ENCODE peak calls at places on chromosomes 4 and X, in six cellular contexts. O, T, N, G, M and H are unnamed samples.
A peak's percentile ranks its signal among the peaks of the same experiment; 100 is the strongest.

GRCh38 chr4:70705856-70706461 is 15.8 kb upstream of the RUFY3 start:
- DNase-seq in O (no peak), T (peak; percentile 37), N (no peak), G (peak; percentile 41), M (no peak), H (no peak)

GRCh38 chrX:110286126-110286525 is 31.8 kb downstream of the AMMECR1 start:
- DNase-seq in O (no peak), T (peak; percentile 85), N (no peak), G (peak; percentile 77), M (no peak), H (no peak)

GRCh38 chr4:18894928-18895327 is 873.4 kb upstream of the LCORL start:
- DNase-seq in O (no peak), T (no peak), N (no peak), G (no peak), M (no peak), H (no peak)

GRCh38 chrX:123138473-123138872 is 45.6 kb upstream of the GRIA3 start:
- DNase-seq in O (no peak), T (peak; percentile 65), N (no peak), G (peak; percentile 72), M (no peak), H (no peak)

GRCh38 chrX:101482296-101482695 is 3.0 kb upstream of the ARMCX4 start:
- DNase-seq in O (no peak), T (no peak), N (no peak), G (no peak), M (no peak), H (no peak)

GRCh38 chrX:38798956-38799355 is 2.3 kb upstream of the MID1IP1 start:
- DNase-seq in O (no peak), T (peak; percentile 42), N (no peak), G (peak; percentile 50), M (no peak), H (no peak)

GRCh38 chr4:122346036-122346435 is 32.8 kb upstream of the ADAD1 start:
- DNase-seq in O (no peak), T (no peak), N (no peak), G (no peak), M (no peak), H (no peak)

GRCh38 chr4:8303485-8304281 is 34.1 kb downstream of the HTRA3 start:
- DNase-seq in O (peak; percentile 11), T (peak; percentile 78), N (no peak), G (peak; percentile 88), M (no peak), H (no peak)

GRCh38 chrX:70613295-70613694 is 168.7 kb downstream of the DLG3 start:
- DNase-seq in O (no peak), T (peak; percentile 50), N (no peak), G (no peak), M (no peak), H (no peak)

DNA sequence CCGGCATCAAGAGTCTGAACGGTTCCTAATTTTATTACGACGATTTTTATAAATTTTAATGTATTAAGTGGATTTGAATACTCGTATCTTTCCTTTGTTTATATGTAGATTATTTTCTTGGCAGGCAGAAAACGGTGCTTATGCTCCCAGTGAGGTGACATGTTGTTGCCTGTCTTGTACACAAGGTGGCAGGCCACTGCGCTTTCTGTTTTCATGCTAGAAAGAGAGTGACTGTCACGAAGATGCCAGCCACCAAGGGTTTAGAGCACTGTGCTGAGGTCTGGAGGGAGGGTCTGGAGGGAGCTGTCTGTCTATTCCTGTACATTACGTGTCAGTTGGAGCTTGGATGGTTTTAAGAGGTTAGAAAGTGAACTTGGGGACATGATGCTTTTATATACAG is 87.7 kb downstream of the SHROOM2 start:
- DNase-seq in O (no peak), T (peak; percentile 44), N (no peak), G (peak; percentile 61), M (no peak), H (no peak)
- TF ChIP-seq CTCF in O (peak; percentile 7), T (peak; percentile 63), N (peak; percentile 46), G (peak; percentile 52), M (peak; percentile 41), H (peak; percentile 22)

GRCh38 chr4:149029056-149029651 is 586.9 kb upstream of the NR3C2 start:
- DNase-seq in O (no peak), T (peak; percentile 34), N (no peak), G (peak; percentile 54), M (no peak), H (no peak)

GRCh38 chr4:149031399-149031798 is 589.2 kb upstream of the NR3C2 start:
- DNase-seq in O (no peak), T (peak; percentile 50), N (no peak), G (peak; percentile 54), M (no peak), H (no peak)
- TF ChIP-seq CTCF in O (no peak), T (peak; percentile 64), N (no peak), G (peak; percentile 29), M (no peak), H (no peak)

DNA sequence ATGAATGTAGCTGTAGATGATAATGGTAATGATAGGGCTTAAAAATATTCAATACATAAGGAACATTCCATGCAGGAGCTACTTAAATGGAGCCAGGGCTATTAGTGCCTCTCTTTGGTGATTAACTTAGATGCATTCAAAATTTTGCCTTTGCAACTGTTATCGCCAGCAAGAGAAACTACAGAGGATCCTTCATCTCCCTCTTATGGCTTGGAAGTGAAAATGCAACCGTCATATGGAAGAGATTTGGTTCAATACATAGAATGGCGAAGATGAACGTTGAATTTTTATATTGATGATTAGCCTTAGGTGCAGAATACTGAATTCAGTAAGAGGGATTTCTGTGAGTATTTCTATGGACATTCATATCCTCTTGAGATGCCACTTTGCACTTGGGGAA is 134.5 kb upstream of the NLGN4X start:
- DNase-seq in O (no peak), T (no peak), N (no peak), G (no peak), M (no peak), H (no peak)
- TF ChIP-seq CTCF in O (no peak), T (no peak), N (no peak), G (peak; percentile 6), M (no peak), H (no peak)

DNA sequence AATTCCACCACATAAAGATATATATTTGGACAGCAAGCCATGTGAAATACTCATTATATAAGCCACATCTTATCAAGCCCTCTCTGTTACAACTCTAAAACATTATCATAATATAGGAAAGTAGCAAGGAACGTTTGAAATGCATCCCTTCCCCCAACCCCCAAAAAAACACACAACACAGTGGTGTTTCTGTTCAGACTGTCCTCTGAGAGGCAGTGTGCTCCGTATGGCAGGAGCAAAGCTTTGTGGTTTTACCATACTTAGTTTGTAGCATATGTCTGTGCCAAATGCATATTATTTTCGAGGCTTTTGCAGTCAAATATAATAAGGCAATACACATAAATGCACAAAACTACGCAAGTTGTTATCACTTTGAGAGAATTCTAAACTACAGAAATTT is 194.2 kb downstream of the RAPGEF2 start:
- DNase-seq in O (no peak), T (no peak), N (no peak), G (no peak), M (no peak), H (no peak)
- TF ChIP-seq CTCF in O (no peak), T (peak; percentile 26), N (no peak), G (no peak), M (no peak), H (no peak)

DNA sequence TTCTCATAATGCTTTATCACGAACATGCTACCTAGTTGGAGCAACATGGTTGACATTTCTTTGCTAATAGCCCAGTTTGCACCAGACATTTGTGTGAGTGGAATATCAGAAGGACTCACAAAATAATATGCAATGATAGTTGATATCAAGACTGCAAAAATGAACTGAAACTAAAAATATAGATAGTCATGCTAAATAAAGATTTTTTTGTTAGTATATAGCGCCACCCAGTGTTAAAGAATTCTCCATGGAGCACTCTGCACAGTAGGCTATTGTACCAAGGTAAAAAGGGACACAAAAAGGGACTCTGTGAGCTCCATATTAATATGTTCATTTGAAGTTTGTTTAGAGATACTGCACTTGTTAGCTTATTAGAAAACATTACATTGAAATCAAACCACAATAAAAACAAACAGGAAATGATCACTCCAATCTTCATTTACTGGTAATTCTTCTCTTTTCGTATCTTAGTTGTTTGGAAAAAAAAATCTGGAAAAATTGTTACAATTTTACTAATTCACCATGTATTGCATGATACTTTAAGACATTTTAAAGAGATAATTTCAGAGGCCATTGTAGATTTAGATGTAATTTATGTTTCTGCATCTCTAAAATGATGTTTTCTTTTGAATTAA is 1509.6 kb downstream of the ADGRL3 start:
- DNase-seq in O (no peak), T (peak; percentile 39), N (no peak), G (peak; percentile 62), M (no peak), H (no peak)
- TF ChIP-seq CTCF in O (no peak), T (peak; percentile 57), N (peak; percentile 50), G (peak; percentile 54), M (peak; percentile 51), H (no peak)

GRCh38 chr4:43471950-43472349 is 579.4 kb downstream of the GRXCR1 start:
- DNase-seq in O (no peak), T (no peak), N (no peak), G (no peak), M (no peak), H (no peak)
- TF ChIP-seq CTCF in O (no peak), T (no peak), N (no peak), G (peak; percentile 7), M (no peak), H (no peak)

GRCh38 chr4:95410387-95411005 is 138.3 kb downstream of the UNC5C start:
- DNase-seq in O (no peak), T (no peak), N (no peak), G (no peak), M (no peak), H (no peak)
- TF ChIP-seq CTCF in O (no peak), T (no peak), N (no peak), G (no peak), M (no peak), H (no peak)

GRCh38 chr4:170591076-170591475 is 501.3 kb upstream of the AADAT start:
- DNase-seq in O (no peak), T (no peak), N (no peak), G (no peak), M (no peak), H (no peak)

GRCh38 chr4:170589597-170590191 is 499.9 kb upstream of the AADAT start:
- DNase-seq in O (no peak), T (peak; percentile 79), N (no peak), G (peak; percentile 61), M (no peak), H (no peak)
- TF ChIP-seq CTCF in O (no peak), T (peak; percentile 59), N (no peak), G (peak; percentile 34), M (no peak), H (no peak)

DNA sequence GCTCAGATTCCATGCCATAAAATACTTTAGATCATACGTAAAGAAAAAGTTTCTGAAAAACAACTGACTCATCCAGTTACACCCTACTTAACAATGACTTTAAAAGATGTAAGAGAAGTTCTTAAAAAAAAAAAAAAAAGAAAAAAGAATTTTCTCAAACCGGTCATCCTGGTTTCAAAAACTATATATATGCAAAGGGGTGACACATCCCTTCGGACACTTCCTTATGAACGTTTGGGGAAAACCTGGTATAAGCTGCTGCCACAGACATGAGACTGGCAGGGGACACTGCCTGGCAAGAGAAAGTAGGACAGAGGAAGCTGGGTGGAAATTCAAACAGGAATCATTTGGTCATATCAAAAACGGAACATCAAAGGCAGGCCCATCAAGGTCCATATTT is 81.2 kb upstream of the PRSS48 start:
- DNase-seq in O (no peak), T (peak; percentile 90), N (no peak), G (peak; percentile 44), M (no peak), H (no peak)
- TF ChIP-seq CTCF in O (no peak), T (no peak), N (no peak), G (no peak), M (no peak), H (no peak)